ENCODE peak calls at places on chromosomes 1 and 21, in six cellular contexts. X is HepG2, A is K562, D is transverse colon, N is sigmoid colon, J is esophagus muscularis mucosa. E is an unnamed sample.

GRCh38 chr1:225917536-225917935 is 6.5 kb downstream of the PYCR2 start:
- DNase-seq in X (no peak), A (no peak), D (no peak), N (no peak), J (no peak), E (no peak)

GRCh38 chr21:26954591-26955214 is 12.2 kb downstream of the ADAMTS5 start:
- DNase-seq in X (no peak), A (no peak), D (no peak), N (no peak), J (no peak), E (no peak)

GRCh38 chr1:67552336-67552759 is 122.1 kb upstream of the SERBP1 start:
- DNase-seq in X (peak), A (no peak), D (peak), N (no peak), J (no peak), E (no peak)

GRCh38 chr1:16618719-16619118 is 5.4 kb upstream of the NBPF1 start:
- DNase-seq in X (no peak), A (peak), D (peak), N (peak), J (no peak), E (peak)

GRCh38 chr1:70915258-70915657 is 132.4 kb downstream of the PTGER3 start:
- DNase-seq in X (no peak), A (no peak), D (no peak), N (no peak), J (no peak), E (no peak)

GRCh38 chr1:157419845-157420542 is 132.3 kb downstream of the FCRL5 start:
- DNase-seq in X (no peak), A (no peak), D (no peak), N (no peak), J (peak), E (no peak)

GRCh38 chr1:29966526-29967045 is 730.3 kb downstream of the PTPRU start:
- DNase-seq in X (no peak), A (no peak), D (no peak), N (no peak), J (no peak), E (no peak)

GRCh38 chr21:44886113-44887075 is 12.9 kb upstream of the PTTG1IP start:
- DNase-seq in X (no peak), A (no peak), D (no peak), N (no peak), J (no peak), E (no peak)

GRCh38 chr1:235326719-235327558 is 1.0 kb downstream of the ARID4B start:
- DNase-seq in X (peak), A (peak), D (peak), N (peak), J (no peak), E (peak)

GRCh38 chr1:36464605-36465393 is 615 bp upstream of the MRPS15 start:
- DNase-seq in X (no peak), A (no peak), D (no peak), N (no peak), J (no peak), E (no peak)

GRCh38 chr1:24912359-24913273 is 17.5 kb downstream of the RUNX3 start:
- DNase-seq in X (no peak), A (no peak), D (no peak), N (no peak), J (no peak), E (no peak)

GRCh38 chr1:6392081-6392879 is 1.3 kb downstream of the ACOT7 start:
- DNase-seq in X (peak), A (no peak), D (no peak), N (no peak), J (no peak), E (no peak)

GRCh38 chr1:106534612-106535011 is 521.9 kb upstream of the PRMT6 start:
- DNase-seq in X (no peak), A (no peak), D (no peak), N (no peak), J (no peak), E (no peak)

GRCh38 chr1:119108993-119109392 is 31.5 kb downstream of the WARS2 start:
- DNase-seq in X (no peak), A (no peak), D (no peak), N (no peak), J (no peak), E (no peak)

GRCh38 chr1:61056674-61057439 is 25.5 kb upstream of the NFIA start:
- DNase-seq in X (no peak), A (peak), D (peak), N (peak), J (no peak), E (peak)

GRCh38 chr1:220804202-220804586 is 17.5 kb downstream of the MTARC1 start:
- DNase-seq in X (no peak), A (no peak), D (no peak), N (no peak), J (no peak), E (no peak)

GRCh38 chr1:91622586-91622985 is 121.9 kb downstream of the CDC7 start:
- DNase-seq in X (no peak), A (no peak), D (peak), N (peak), J (no peak), E (no peak)

GRCh38 chr1:221743416-221744208 is 1.7 kb upstream of the DUSP10 start:
- DNase-seq in X (no peak), A (no peak), D (no peak), N (no peak), J (no peak), E (no peak)

GRCh38 chr1:184296466-184297243 is 90.2 kb upstream of the C1orf21 start:
- DNase-seq in X (no peak), A (no peak), D (peak), N (peak), J (no peak), E (peak)

GRCh38 chr1:231493421-231494185 is 34.9 kb upstream of the TSNAX start:
- DNase-seq in X (no peak), A (no peak), D (no peak), N (no peak), J (no peak), E (no peak)

GRCh38 chr1:201376464-201377374 is 761 bp downstream of the TNNT2 start:
- DNase-seq in X (peak), A (peak), D (peak), N (no peak), J (no peak), E (no peak)

GRCh38 chr1:187336769-187337168 is 508.0 kb downstream of the PLA2G4A start:
- DNase-seq in X (no peak), A (no peak), D (no peak), N (no peak), J (no peak), E (no peak)

GRCh38 chr21:42414928-42415769 is 11.4 kb downstream of the UBASH3A start:
- DNase-seq in X (no peak), A (peak), D (peak), N (no peak), J (no peak), E (no peak)

GRCh38 chr1:235622933-235623790 is 26.4 kb downstream of the GNG4 start:
- DNase-seq in X (peak), A (no peak), D (peak), N (no peak), J (no peak), E (no peak)

GRCh38 chr1:211938473-211939080 is 96.8 kb downstream of the INTS7 start:
- DNase-seq in X (no peak), A (no peak), D (no peak), N (no peak), J (no peak), E (no peak)
- H3K27ac ChIP-seq in X (no peak), A (no peak), D (peak), N (no peak), J (no peak), E (no peak)

GRCh38 chr1:11569954-11570353 is 84.3 kb downstream of the FBXO2 start:
- DNase-seq in X (no peak), A (no peak), D (no peak), N (no peak), J (no peak), E (no peak)
- TF ChIP-seq POLR2AphosphoS5 in X (no peak), A (no peak), D (no peak), N (no peak), J (no peak), E (no peak)

GRCh38 chr1:28581531-28582247 is 10.4 kb upstream of the RAB42 start:
- DNase-seq in X (peak), A (peak), D (peak), N (peak), J (peak), E (peak)
- TF ChIP-seq EP300 in X (no peak), A (peak), D (no peak), N (no peak), J (no peak), E (no peak)

GRCh38 chr1:180982424-180982823 is 40.2 kb downstream of the STX6 start:
- DNase-seq in X (no peak), A (no peak), D (no peak), N (no peak), J (no peak), E (no peak)
- H3K27ac ChIP-seq in X (no peak), A (no peak), D (no peak), N (no peak), J (no peak), E (no peak)

GRCh38 chr1:114218397-114219237 is 64.9 kb upstream of the SYT6 start:
- DNase-seq in X (no peak), A (no peak), D (no peak), N (no peak), J (no peak), E (no peak)
- TF ChIP-seq POLR2AphosphoS5 in X (no peak), A (no peak), D (no peak), N (no peak), J (no peak), E (no peak)

E was measured in suprapubic skin.